ENCODE peak calls at places on chromosomes 11 and 22, in nine cellular contexts. J, D, X, N, K, L, C, U and T are unnamed samples.

GRCh38 chr22:41899992-41900651 is 14.8 kb downstream of the SHISA8 start:
- DNase-seq in J (no peak), D (no peak), X (no peak), N (no peak), K (no peak), L (no peak), C (no peak), U (no peak), T (no peak)

GRCh38 chr22:39490135-39490798 is 11.8 kb upstream of the MIEF1 start:
- DNase-seq in J (peak), D (no peak), X (peak), N (peak), K (peak), L (no peak), C (peak), U (peak), T (no peak)

GRCh38 chr11:117058761-117059233 is 39.4 kb downstream of the SIK3 start:
- DNase-seq in J (no peak), D (peak), X (peak), N (no peak), K (no peak), L (peak), C (no peak), U (no peak), T (no peak)

GRCh38 chr22:46058591-46059519 is 81.9 kb upstream of the WNT7B start:
- DNase-seq in J (no peak), D (no peak), X (no peak), N (no peak), K (no peak), L (no peak), C (no peak), U (no peak), T (no peak)

GRCh38 chr22:19178065-19178658 is 374 bp downstream of the SLC25A1 start:
- DNase-seq in J (no peak), D (no peak), X (no peak), N (no peak), K (peak), L (no peak), C (peak), U (no peak), T (no peak)

GRCh38 chr11:68251770-68252169 is 20.0 kb downstream of the C11orf24 start:
- DNase-seq in J (no peak), D (no peak), X (no peak), N (no peak), K (no peak), L (no peak), C (no peak), U (no peak), T (no peak)

GRCh38 chr11:12460441-12460840 is 83.1 kb downstream of the PARVA start:
- DNase-seq in J (no peak), D (no peak), X (no peak), N (peak), K (no peak), L (no peak), C (peak), U (no peak), T (no peak)

GRCh38 chr11:115501504-115501894 is 2.7 kb downstream of the CADM1 start:
- DNase-seq in J (no peak), D (no peak), X (no peak), N (no peak), K (no peak), L (no peak), C (no peak), U (no peak), T (no peak)

GRCh38 chr11:134350381-134350780 is 18.6 kb downstream of the GLB1L2 start:
- DNase-seq in J (no peak), D (no peak), X (no peak), N (no peak), K (no peak), L (no peak), C (no peak), U (no peak), T (no peak)

GRCh38 chr22:49284389-49284788 is 543.3 kb downstream of the BRD1 start:
- DNase-seq in J (no peak), D (no peak), X (no peak), N (no peak), K (no peak), L (no peak), C (no peak), U (no peak), T (no peak)

GRCh38 chr11:66224226-66224850 is 44.1 kb upstream of the RAB1B start:
- DNase-seq in J (no peak), D (no peak), X (no peak), N (no peak), K (no peak), L (no peak), C (no peak), U (no peak), T (no peak)

GRCh38 chr11:35875466-35875865 is 68.4 kb upstream of the LDLRAD3 start:
- DNase-seq in J (no peak), D (no peak), X (no peak), N (no peak), K (no peak), L (no peak), C (no peak), U (no peak), T (no peak)

GRCh38 chr11:9590717-9591116 is 17.2 kb downstream of the WEE1 start:
- DNase-seq in J (no peak), D (no peak), X (no peak), N (no peak), K (no peak), L (no peak), C (no peak), U (no peak), T (no peak)

GRCh38 chr11:73383249-73384126 is 7.3 kb downstream of the RELT start:
- DNase-seq in J (no peak), D (no peak), X (peak), N (no peak), K (no peak), L (no peak), C (peak), U (no peak), T (no peak)

GRCh38 chr11:133988686-133989410 is 32.1 kb upstream of the IGSF9B start:
- DNase-seq in J (no peak), D (no peak), X (no peak), N (no peak), K (no peak), L (no peak), C (no peak), U (no peak), T (no peak)

GRCh38 chr11:14635559-14635958 is 8.0 kb upstream of the PDE3B start:
- DNase-seq in J (no peak), D (no peak), X (no peak), N (no peak), K (no peak), L (no peak), C (no peak), U (no peak), T (no peak)

GRCh38 chr11:944711-945470 is 19.2 kb downstream of the AP2A2 start:
- DNase-seq in J (no peak), D (no peak), X (peak), N (no peak), K (no peak), L (no peak), C (no peak), U (no peak), T (no peak)

GRCh38 chr11:72378704-72379383 is 55.5 kb downstream of the CLPB start:
- DNase-seq in J (no peak), D (no peak), X (peak), N (peak), K (no peak), L (no peak), C (no peak), U (no peak), T (no peak)

GRCh38 chr22:46701262-46701661 is 36.8 kb downstream of the CERK start:
- DNase-seq in J (no peak), D (no peak), X (no peak), N (no peak), K (no peak), L (no peak), C (no peak), U (no peak), T (no peak)

GRCh38 chr11:62778441-62778840 is 7.2 kb downstream of the TAF6L start:
- DNase-seq in J (no peak), D (no peak), X (no peak), N (no peak), K (no peak), L (no peak), C (no peak), U (no peak), T (no peak)

GRCh38 chr22:28208036-28208435 is 289.0 kb upstream of the PITPNB start:
- DNase-seq in J (no peak), D (no peak), X (no peak), N (no peak), K (no peak), L (no peak), C (no peak), U (no peak), T (no peak)

GRCh38 chr22:21959274-21960074 is 6.8 kb upstream of the PPM1F start:
- DNase-seq in J (no peak), D (no peak), X (no peak), N (no peak), K (no peak), L (no peak), C (no peak), U (no peak), T (no peak)